ENCODE peak calls at places on chromosomes 7 and 10, in ten cellular contexts. N is spleen, T is GM06990, J is mammary epithelial cell, M is IMR-90, H is brain microvascular endothelial cell, Y is mesendoderm, D is RWPE2, C is epithelial cell of esophagus, U is GM23338. I is an unnamed sample.

GRCh38 chr7:118217068-118217715 is 7.3 kb upstream of the ANKRD7 start:
- DNase-seq in N (no peak), T (no peak), J (no peak), M (no peak), H (no peak), Y (no peak), D (no peak), C (no peak), U (no peak), I (no peak)

GRCh38 chr10:99279626-99280111 is 44.0 kb upstream of the HPSE2 start:
- DNase-seq in N (no peak), T (no peak), J (no peak), M (peak), H (peak), Y (peak), D (no peak), C (peak), U (no peak), I (peak)

GRCh38 chr7:92835140-92835850 is 1.1 kb downstream of the CDK6 start:
- DNase-seq in N (peak), T (peak), J (peak), M (peak), H (peak), Y (peak), D (peak), C (peak), U (peak), I (no peak)

GRCh38 chr10:125148021-125148439 is 12.3 kb downstream of the CTBP2 start:
- DNase-seq in N (no peak), T (no peak), J (no peak), M (no peak), H (no peak), Y (no peak), D (no peak), C (no peak), U (no peak), I (no peak)

GRCh38 chr10:15715619-15716227 is 4.0 kb downstream of the ITGA8 start:
- DNase-seq in N (no peak), T (no peak), J (no peak), M (no peak), H (peak), Y (peak), D (no peak), C (peak), U (peak), I (no peak)

GRCh38 chr7:102097601-102098161 is 189.0 kb upstream of the SH2B2 start:
- DNase-seq in N (no peak), T (no peak), J (no peak), M (peak), H (no peak), Y (no peak), D (no peak), C (no peak), U (no peak), I (peak)

GRCh38 chr7:104859754-104860426 is 154.1 kb upstream of the KMT2E start:
- DNase-seq in N (no peak), T (no peak), J (no peak), M (no peak), H (no peak), Y (no peak), D (no peak), C (no peak), U (no peak), I (no peak)

GRCh38 chr7:100632951-100633717 is 8.2 kb downstream of the TFR2 start:
- DNase-seq in N (peak), T (peak), J (peak), M (peak), H (no peak), Y (peak), D (no peak), C (peak), U (peak), I (no peak)

GRCh38 chr7:132298782-132299181 is 277.5 kb downstream of the PLXNA4 start:
- DNase-seq in N (no peak), T (no peak), J (peak), M (peak), H (peak), Y (no peak), D (no peak), C (peak), U (no peak), I (no peak)

GRCh38 chr10:35579116-35579515 is 26.0 kb upstream of the GJD4 start:
- DNase-seq in N (no peak), T (no peak), J (no peak), M (no peak), H (no peak), Y (no peak), D (no peak), C (no peak), U (no peak), I (no peak)

GRCh38 chr7:130292682-130293257 is at the start of gene CPA4:
- DNase-seq in N (no peak), T (no peak), J (peak), M (peak), H (peak), Y (peak), D (peak), C (peak), U (no peak), I (peak)

GRCh38 chr7:131733604-131734003 is 177.2 kb upstream of the PODXL start:
- DNase-seq in N (no peak), T (no peak), J (no peak), M (no peak), H (no peak), Y (no peak), D (no peak), C (no peak), U (no peak), I (no peak)

GRCh38 chr10:65949543-65949942 is 976.3 kb upstream of the LRRTM3 start:
- DNase-seq in N (no peak), T (no peak), J (no peak), M (no peak), H (no peak), Y (no peak), D (no peak), C (no peak), U (no peak), I (no peak)

GRCh38 chr10:112751651-112752050 is 198.4 kb upstream of the TCF7L2 start:
- DNase-seq in N (no peak), T (no peak), J (no peak), M (no peak), H (no peak), Y (no peak), D (no peak), C (no peak), U (no peak), I (no peak)

GRCh38 chr10:19412531-19412930 is 363.9 kb downstream of the MALRD1 start:
- DNase-seq in N (no peak), T (no peak), J (peak), M (peak), H (peak), Y (peak), D (no peak), C (peak), U (peak), I (no peak)

GRCh38 chr7:116075351-116076145 is 45.0 kb upstream of the TFEC start:
- DNase-seq in N (no peak), T (no peak), J (peak), M (peak), H (peak), Y (peak), D (no peak), C (peak), U (no peak), I (no peak)

GRCh38 chr7:117825132-117825531 is 48.1 kb downstream of the CTTNBP2 start:
- DNase-seq in N (no peak), T (no peak), J (peak), M (peak), H (peak), Y (no peak), D (no peak), C (peak), U (no peak), I (no peak)

GRCh38 chr10:111933937-111934336 is 249.6 kb downstream of the GPAM start:
- DNase-seq in N (no peak), T (no peak), J (no peak), M (no peak), H (no peak), Y (peak), D (no peak), C (no peak), U (peak), I (no peak)

GRCh38 chr7:20785211-20786048 is 1.3 kb downstream of the SP8 start:
- DNase-seq in N (no peak), T (no peak), J (peak), M (no peak), H (no peak), Y (peak), D (no peak), C (peak), U (peak), I (no peak)

GRCh38 chr7:46681865-46682503 is 760.9 kb upstream of the IGFBP3 start:
- DNase-seq in N (no peak), T (no peak), J (no peak), M (no peak), H (no peak), Y (no peak), D (no peak), C (no peak), U (no peak), I (no peak)

GRCh38 chr7:30973292-30973691 is 9.5 kb downstream of the GHRHR start:
- DNase-seq in N (no peak), T (no peak), J (no peak), M (no peak), H (no peak), Y (no peak), D (no peak), C (no peak), U (no peak), I (no peak)

GRCh38 chr7:75040512-75040911 is 33.1 kb downstream of the RCC1L start:
- DNase-seq in N (no peak), T (no peak), J (no peak), M (no peak), H (no peak), Y (no peak), D (no peak), C (no peak), U (no peak), I (no peak)

GRCh38 chr7:75039166-75039565 is 34.4 kb downstream of the RCC1L start:
- DNase-seq in N (no peak), T (no peak), J (peak), M (peak), H (no peak), Y (no peak), D (no peak), C (peak), U (no peak), I (no peak)

GRCh38 chr7:75039709-75040108 is 33.9 kb downstream of the RCC1L start:
- DNase-seq in N (no peak), T (no peak), J (peak), M (no peak), H (no peak), Y (no peak), D (no peak), C (peak), U (no peak), I (no peak)

GRCh38 chr7:75042299-75042698 is 31.3 kb downstream of the RCC1L start:
- DNase-seq in N (no peak), T (no peak), J (no peak), M (no peak), H (no peak), Y (no peak), D (no peak), C (no peak), U (no peak), I (no peak)

GRCh38 chr7:75038508-75038907 is 35.1 kb downstream of the RCC1L start:
- DNase-seq in N (no peak), T (no peak), J (no peak), M (no peak), H (no peak), Y (peak), D (no peak), C (no peak), U (peak), I (no peak)
- H3K4me3 ChIP-seq in N (no peak), T (no peak), J (no peak), M (no peak), H (no peak), Y (no peak), D (no peak), C (no peak), U (no peak), I (no peak)

GRCh38 chr7:5629941-5630340 is 151.5 kb downstream of the RNF216 start:
- DNase-seq in N (peak), T (no peak), J (peak), M (peak), H (peak), Y (peak), D (peak), C (peak), U (no peak), I (no peak)

GRCh38 chr7:5625938-5626337 is 155.5 kb downstream of the RNF216 start:
- DNase-seq in N (no peak), T (no peak), J (peak), M (peak), H (peak), Y (peak), D (no peak), C (peak), U (no peak), I (peak)

GRCh38 chr7:5624386-5625365 is 156.8 kb downstream of the RNF216 start:
- DNase-seq in N (peak), T (no peak), J (no peak), M (no peak), H (no peak), Y (no peak), D (no peak), C (no peak), U (no peak), I (no peak)

GRCh38 chr7:5627745-5628547 is 153.5 kb downstream of the RNF216 start:
- DNase-seq in N (peak), T (no peak), J (no peak), M (no peak), H (no peak), Y (no peak), D (no peak), C (no peak), U (no peak), I (no peak)

DNA sequence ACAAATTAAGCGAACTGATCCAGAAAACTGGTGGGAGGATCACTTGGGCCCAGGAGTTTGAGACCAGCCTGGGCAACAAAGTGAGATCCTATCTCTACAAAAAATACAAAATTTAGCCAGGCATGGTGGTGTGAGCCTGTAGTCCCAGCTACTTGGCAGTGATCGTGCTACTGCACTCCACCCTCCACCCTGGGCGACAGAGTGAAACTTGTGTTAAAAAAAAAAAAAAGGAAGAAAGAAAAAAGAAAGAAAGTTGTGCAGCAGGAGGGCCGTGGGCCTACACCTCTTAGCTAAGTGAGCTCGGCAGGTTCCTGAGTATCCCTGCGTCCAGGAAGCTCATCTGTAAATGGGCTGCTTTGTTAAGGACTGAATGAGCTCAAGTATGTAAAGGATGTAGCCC is 155.0 kb downstream of the RNF216 start:
- DNase-seq in N (peak), T (no peak), J (no peak), M (no peak), H (no peak), Y (no peak), D (no peak), C (no peak), U (no peak), I (no peak)
- H3K4me3 ChIP-seq in N (no peak), T (no peak), J (no peak), M (no peak), H (no peak), Y (no peak), D (no peak), C (no peak), U (no peak), I (no peak)

GRCh38 chr10:92124524-92125168 is 166.2 kb downstream of the CPEB3 start:
- DNase-seq in N (no peak), T (no peak), J (peak), M (peak), H (peak), Y (no peak), D (no peak), C (peak), U (no peak), I (no peak)
- H3K4me3 ChIP-seq in N (no peak), T (no peak), J (no peak), M (no peak), H (no peak), Y (no peak), D (no peak), C (no peak), U (no peak), I (no peak)

DNA sequence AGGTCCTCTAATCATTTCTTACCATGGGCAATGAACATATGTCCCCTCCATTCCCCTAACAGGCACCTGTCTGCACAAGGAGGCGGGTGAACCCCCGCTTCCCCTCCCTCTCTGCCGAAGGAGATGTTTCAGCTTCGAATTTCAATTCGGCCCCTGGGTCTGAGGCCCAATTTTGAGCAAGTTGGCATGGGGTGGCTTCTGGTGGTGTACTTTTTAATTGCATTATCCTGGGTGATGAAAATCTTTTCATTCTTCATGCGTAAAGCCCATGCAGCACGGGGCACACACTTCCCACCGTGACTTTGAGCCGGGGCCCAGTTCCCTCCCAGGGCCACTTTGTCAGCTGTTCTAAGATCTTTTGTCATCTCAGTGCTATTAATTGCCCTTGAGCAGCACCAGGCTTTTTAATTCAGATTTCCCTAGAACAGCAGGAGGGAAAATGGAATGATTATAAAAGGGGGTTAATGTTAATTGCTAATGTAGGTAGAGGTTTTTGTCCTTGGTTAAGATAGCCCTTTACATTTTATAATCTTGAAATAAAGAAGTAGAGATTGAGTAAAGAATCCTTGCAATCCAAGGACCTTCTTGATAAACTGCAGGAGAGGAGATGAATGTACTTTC is 219.6 kb upstream of the NRP1 start:
- DNase-seq in N (no peak), T (no peak), J (no peak), M (no peak), H (no peak), Y (no peak), D (no peak), C (no peak), U (peak), I (no peak)
- H3K4me3 ChIP-seq in N (no peak), T (no peak), J (no peak), M (no peak), H (no peak), Y (no peak), D (no peak), C (no peak), U (peak), I (no peak)

DNA sequence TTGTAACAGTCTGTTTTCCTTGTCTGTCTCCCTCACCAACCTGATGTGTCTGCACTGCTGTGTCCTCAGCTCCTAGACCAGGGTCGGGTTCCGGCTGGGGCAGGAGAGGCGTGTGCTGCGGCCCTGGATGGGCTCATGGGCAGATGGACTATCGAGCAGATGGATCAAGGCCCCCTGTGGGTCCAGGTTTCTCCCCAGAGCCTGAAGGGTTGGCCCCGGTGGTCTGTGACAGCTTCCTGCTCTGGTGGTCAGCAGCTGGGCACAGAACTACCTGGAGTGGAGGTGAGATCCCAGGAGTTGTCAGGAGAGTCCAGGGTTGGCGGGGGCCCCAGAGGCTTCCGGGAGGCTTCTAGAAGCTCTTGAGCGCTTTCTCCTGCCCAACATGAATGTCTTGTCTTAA is 75.1 kb downstream of the GRK5 start:
- DNase-seq in N (peak), T (no peak), J (no peak), M (no peak), H (no peak), Y (no peak), D (no peak), C (no peak), U (no peak), I (no peak)
- H3K4me3 ChIP-seq in N (no peak), T (no peak), J (no peak), M (no peak), H (no peak), Y (no peak), D (no peak), C (no peak), U (no peak), I (no peak)

DNA sequence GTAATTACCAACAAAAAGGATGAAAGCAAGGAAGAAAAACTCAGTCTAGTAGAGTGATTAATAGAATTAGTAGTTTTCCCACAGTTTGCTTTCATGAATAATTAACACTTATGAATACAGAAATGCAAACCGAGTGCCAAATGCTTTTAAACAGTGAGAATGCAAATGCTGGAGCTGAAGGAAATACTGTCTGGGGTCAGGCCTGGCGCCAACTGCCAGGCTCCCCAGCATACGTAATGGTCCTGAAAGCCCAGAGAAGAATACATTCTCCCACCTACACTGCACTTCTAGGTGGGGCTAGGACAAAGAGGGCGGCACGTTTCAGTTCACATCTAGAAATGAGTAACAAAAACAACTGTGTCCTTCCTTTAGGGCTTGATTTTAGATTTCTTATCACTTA is 30.0 kb downstream of the GLUD1 start:
- DNase-seq in N (no peak), T (no peak), J (no peak), M (no peak), H (no peak), Y (no peak), D (no peak), C (no peak), U (no peak), I (no peak)
- H3K4me3 ChIP-seq in N (no peak), T (no peak), J (no peak), M (no peak), H (no peak), Y (no peak), D (no peak), C (no peak), U (no peak), I (no peak)